ENCODE peak calls at places on chromosomes 12 and 14, in six cellular contexts. B is WERI-Rb-1, K is AG04450, T is lower lobe of right lung, O is A549, M is dorsolateral prefrontal cortex. X is an unnamed sample.
A peak's percentile ranks its signal among the peaks of the same experiment; 100 is the strongest.

GRCh38 chr12:83826112-83826511 is 1086.5 kb downstream of the SLC6A15 start:
- DNase-seq in M (peak; percentile 38), B (peak; percentile 72), K (no peak), O (no peak), T (no peak), X (peak; percentile 55)

GRCh38 chr12:23719493-23719892 is 230.0 kb downstream of the SOX5 start:
- DNase-seq in O (no peak), K (no peak), M (no peak), T (no peak), B (no peak), X (no peak)

GRCh38 chr12:48351022-48351708 is 446 bp upstream of the ZNF641 start:
- DNase-seq in O (peak; percentile 28), K (peak; percentile 8), M (peak; percentile 48), B (no peak), T (peak; percentile 84), X (peak; percentile 18)

GRCh38 chr12:117309276-117309885 is 52.0 kb downstream of the NOS1 start:
- DNase-seq in K (no peak), M (no peak), B (no peak), T (no peak), O (no peak), X (no peak)

GRCh38 chr14:64910847-64911495 is 3.3 kb upstream of the CHURC1 start:
- DNase-seq in O (peak; percentile 30), K (peak; percentile 13), B (peak; percentile 14), T (no peak), M (no peak), X (no peak)

GRCh38 chr12:67355428-67356385 is 86.5 kb downstream of the CAND1 start:
- DNase-seq in T (no peak), O (no peak), B (peak; percentile 16), K (peak; percentile 20), M (no peak), X (peak; percentile 9)

GRCh38 chr14:39085933-39086332 is 17.1 kb downstream of the SEC23A start:
- DNase-seq in K (no peak), B (no peak), M (no peak), T (no peak), O (no peak), X (no peak)

GRCh38 chr12:7859552-7859951 is 13.2 kb downstream of the SLC2A14 start:
- DNase-seq in B (no peak), O (no peak), T (no peak), M (no peak), K (peak; percentile 43), X (no peak)

DNA sequence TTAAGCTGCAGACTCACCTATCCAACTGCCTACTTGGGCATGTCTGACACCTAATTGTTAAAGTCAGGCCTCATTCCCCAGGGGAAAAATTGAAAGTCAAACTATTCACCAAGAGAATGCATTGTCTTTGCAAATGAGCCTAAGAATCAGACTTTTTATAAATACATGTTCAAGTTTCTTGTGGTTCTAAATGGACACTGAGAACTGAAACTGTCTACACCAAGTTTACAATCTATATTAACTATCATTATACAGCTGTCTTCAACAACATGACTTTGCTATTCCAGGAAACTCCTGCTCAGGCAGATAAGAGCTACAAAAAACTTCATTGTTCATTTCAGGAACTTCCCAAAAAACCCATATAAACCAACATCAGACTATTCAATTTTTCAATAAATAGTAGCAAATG is 24.4 kb downstream of the CDK17 start:
- DNase-seq in T (no peak), K (no peak), M (no peak), B (no peak), O (no peak), X (no peak)
- H3K27ac ChIP-seq in T (no peak overlapping the region), K (no peak overlapping the region), M (peak overlapping the region; percentile 18), B (no peak overlapping the region), O (no peak overlapping the region), X (no peak overlapping the region)

GRCh38 chr12:106247731-106248176 is at the start of gene CKAP4:
- DNase-seq in B (peak; percentile 71), O (peak; percentile 65), K (no peak), T (peak; percentile 86), M (no peak), X (no peak)
- H3K27ac ChIP-seq in B (peak within 1 kb of the TSS; percentile 68), O (peak within 1 kb of the TSS; percentile 97), K (peak within 1 kb of the TSS; percentile 94), T (peak within 1 kb of the TSS; percentile 98), M (peak within 1 kb of the TSS; percentile 87), X (no peak within 1 kb of the TSS)

GRCh38 chr14:50745401-50746058 is 77.4 kb upstream of the SAV1 start:
- DNase-seq in T (no peak), K (no peak), O (no peak), B (no peak), M (no peak), X (no peak)

GRCh38 chr14:50739186-50739585 is 71.1 kb upstream of the SAV1 start:
- DNase-seq in M (no peak), K (no peak), B (no peak), O (no peak), T (no peak), X (no peak)

GRCh38 chr14:50744242-50744641 is 76.1 kb upstream of the SAV1 start:
- DNase-seq in K (no peak), T (no peak), B (no peak), O (no peak), M (no peak), X (no peak)

GRCh38 chr14:50740858-50741257 is 72.8 kb upstream of the SAV1 start:
- DNase-seq in O (no peak), B (no peak), K (no peak), T (no peak), M (no peak), X (no peak)

GRCh38 chr14:50741571-50741970 is 73.5 kb upstream of the SAV1 start:
- DNase-seq in M (no peak), O (peak; percentile 10), T (no peak), B (no peak), K (no peak), X (no peak)
- H3K27ac ChIP-seq in M (peak overlapping the region; percentile 10), O (peak overlapping the region; percentile 68), T (no peak overlapping the region), B (no peak overlapping the region), K (no peak overlapping the region), X (no peak overlapping the region)

DNA sequence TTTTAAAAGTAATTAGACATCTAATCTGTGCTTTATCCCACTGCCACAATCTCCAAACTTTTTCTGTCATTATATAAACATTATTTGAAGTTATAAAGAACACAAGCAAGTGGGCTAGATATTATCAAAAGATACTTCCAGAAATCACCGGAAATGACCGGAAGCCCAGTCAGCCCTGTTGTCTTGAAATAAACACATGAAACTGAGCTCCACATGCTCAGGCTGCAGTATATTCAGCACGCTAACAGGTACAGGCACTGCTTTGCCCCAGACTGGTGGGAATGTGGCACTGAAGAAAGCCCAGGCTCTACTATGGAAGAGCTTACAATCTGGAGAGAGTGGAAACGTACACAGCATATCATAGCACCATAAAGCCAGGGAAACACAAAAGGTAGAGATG is 158.9 kb upstream of the PLEKHG7 start:
- DNase-seq in K (no peak), T (no peak), B (no peak), M (no peak), O (no peak), X (no peak)
- H3K27ac ChIP-seq in K (no peak overlapping the region), T (no peak overlapping the region), B (no peak overlapping the region), M (no peak overlapping the region), O (no peak overlapping the region), X (no peak overlapping the region)

X was measured in iPS DF 6.9.